ENCODE peak calls at places on chromosome X, in seven cellular contexts. J is BE2C; S is lower leg skin; Y is A673; W is CD4-positive, alpha-beta T cell; Q is cardiac muscle cell; V is esophagus muscularis mucosa. G is an unnamed sample.

GRCh38 chrX:102651968-102652744 is 873 bp downstream of the GPRASP1 start:
- DNase-seq in Y (peak), V (no peak), Q (peak), W (peak), J (peak), S (no peak), G (no peak)

GRCh38 chrX:45295587-45295986 is 94.9 kb upstream of the DIPK2B start:
- DNase-seq in V (no peak), Q (peak), S (no peak), Y (peak), W (no peak), J (peak), G (no peak)

GRCh38 chrX:129522184-129523059 is 868 bp downstream of the SMARCA1 start:
- DNase-seq in V (no peak), J (peak), Y (peak), W (no peak), S (no peak), Q (peak), G (peak)

GRCh38 chrX:134753185-134754008 is 95.1 kb upstream of the PLAC1 start:
- DNase-seq in W (no peak), Y (no peak), V (no peak), J (peak), S (no peak), Q (no peak), G (no peak)

GRCh38 chrX:150201841-150202240 is 161.3 kb upstream of the MAMLD1 start:
- DNase-seq in Y (no peak), V (no peak), J (no peak), W (no peak), Q (no peak), S (no peak), G (no peak)

GRCh38 chrX:20217279-20217678 is 49.4 kb downstream of the RPS6KA3 start:
- DNase-seq in Y (peak), V (no peak), W (no peak), Q (no peak), J (no peak), S (no peak), G (no peak)

GRCh38 chrX:153460826-153461225 is 9.6 kb downstream of the HAUS7 start:
- DNase-seq in V (no peak), S (no peak), Y (peak), W (no peak), Q (peak), J (peak), G (peak)

GRCh38 chrX:119552508-119552907 is 12.7 kb downstream of the STEEP1 start:
- DNase-seq in V (no peak), Y (no peak), J (no peak), S (no peak), Q (no peak), W (no peak), G (no peak)

GRCh38 chrX:93977641-93978040 is 303.6 kb downstream of the FAM133A start:
- DNase-seq in Q (no peak), W (no peak), V (no peak), S (no peak), J (no peak), Y (no peak), G (no peak)

GRCh38 chrX:7316887-7317286 is 168.9 kb upstream of the PUDP start:
- DNase-seq in Q (no peak), Y (no peak), W (no peak), V (no peak), J (no peak), S (no peak), G (no peak)

DNA sequence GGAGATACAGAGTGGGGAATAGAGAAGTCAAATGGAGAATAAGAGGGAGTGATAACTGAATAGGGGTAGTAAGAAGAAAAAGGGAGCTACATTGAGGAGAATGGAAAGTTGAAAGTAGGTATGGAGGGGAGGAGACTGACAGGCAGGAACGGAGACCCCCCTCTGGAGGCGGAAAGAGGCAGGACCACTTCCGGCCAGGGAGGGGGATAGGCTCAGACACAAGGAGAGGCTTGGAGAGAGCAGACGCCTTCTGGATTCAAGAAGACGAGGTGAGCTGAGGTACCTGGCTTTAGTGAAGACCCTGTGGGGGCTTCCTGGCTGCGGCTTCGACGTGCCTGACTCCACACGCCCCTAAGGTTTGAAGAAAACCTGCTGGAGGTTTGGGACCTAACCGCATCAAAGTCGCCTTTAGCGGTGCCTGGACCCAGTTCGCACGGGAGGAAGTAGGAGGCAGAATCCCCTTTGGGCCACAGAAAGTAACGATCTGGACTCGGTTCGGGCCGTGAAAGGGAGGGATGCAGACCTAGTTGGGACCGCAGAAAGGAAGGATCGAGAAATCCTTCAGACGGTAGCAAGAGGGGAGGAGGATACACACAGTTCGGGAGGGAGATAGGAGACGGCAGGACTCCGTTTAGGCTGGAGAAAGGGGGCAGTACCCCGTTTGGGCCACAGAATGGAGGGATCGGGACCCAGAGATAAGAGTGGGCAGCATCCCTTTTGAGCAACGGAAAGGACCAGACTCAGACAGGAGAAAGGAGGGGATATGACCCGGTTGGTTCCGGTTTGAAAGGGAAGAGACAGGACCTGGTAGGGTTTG is at the start of gene TRO:
- DNase-seq in W (no peak), Y (peak), S (no peak), J (peak), V (no peak), Q (peak), G (no peak)
- TF ChIP-seq CTCF in W (no peak), Y (peak), S (no peak), J (peak), V (no peak), Q (peak), G (peak)

GRCh38 chrX:13198762-13199064 is 121.1 kb downstream of the ATXN3L start:
- DNase-seq in W (no peak), J (no peak), V (no peak), Y (no peak), S (no peak), Q (no peak), G (no peak)

GRCh38 chrX:13197961-13198761 is 121.7 kb downstream of the ATXN3L start:
- DNase-seq in J (no peak), W (no peak), S (no peak), Y (peak), V (no peak), Q (no peak), G (no peak)

GRCh38 chrX:13203281-13203680 is 116.6 kb downstream of the ATXN3L start:
- DNase-seq in W (no peak), S (no peak), Q (no peak), J (no peak), Y (no peak), V (no peak), G (no peak)

GRCh38 chrX:13201605-13202219 is 118.1 kb downstream of the ATXN3L start:
- DNase-seq in Y (no peak), Q (no peak), S (no peak), J (no peak), W (no peak), V (no peak), G (no peak)

DNA sequence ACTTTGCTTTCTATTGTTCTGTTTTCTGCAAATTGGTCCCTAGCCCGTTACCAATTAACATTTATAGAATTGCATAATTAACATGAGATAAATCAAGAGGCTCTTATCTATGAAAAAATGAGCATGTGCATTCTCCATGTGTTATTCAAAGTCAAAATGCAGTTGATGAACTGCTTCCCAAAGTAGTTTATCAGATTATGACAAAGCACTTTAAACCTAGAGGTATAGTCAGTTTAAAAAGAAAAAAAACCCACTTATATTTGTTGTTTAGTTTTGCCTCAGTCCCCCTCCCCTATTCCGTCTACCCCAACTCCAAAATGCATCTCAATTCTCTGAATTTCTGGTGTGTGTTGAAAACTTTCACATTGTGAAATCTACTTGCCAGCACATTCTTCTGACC is 119.5 kb downstream of the ATXN3L start:
- DNase-seq in S (no peak), Q (no peak), W (no peak), J (no peak), V (no peak), Y (no peak), G (no peak)
- TF ChIP-seq CTCF in S (no peak), Q (no peak), W (no peak), J (no peak), V (no peak), Y (no peak), G (no peak)

GRCh38 chrX:133413218-133413925 is 1.9 kb downstream of the GPC4 start:
- DNase-seq in Q (peak), V (no peak), J (no peak), Y (no peak), S (no peak), W (no peak), G (peak)
- TF ChIP-seq CTCF in Q (no peak), V (no peak), J (no peak), Y (no peak), S (no peak), W (no peak), G (no peak)

GRCh38 chrX:110153900-110154299 is 151.0 kb downstream of the TMEM164 start:
- DNase-seq in W (no peak), Y (no peak), S (no peak), J (no peak), Q (no peak), V (no peak), G (no peak)

GRCh38 chrX:110159235-110159634 is 156.3 kb downstream of the TMEM164 start:
- DNase-seq in W (no peak), J (no peak), Q (no peak), Y (no peak), S (no peak), V (no peak), G (no peak)

GRCh38 chrX:110155759-110156158 is 152.8 kb downstream of the TMEM164 start:
- DNase-seq in V (no peak), Y (no peak), W (no peak), Q (no peak), S (no peak), J (no peak), G (no peak)

GRCh38 chrX:110157444-110157843 is 154.5 kb downstream of the TMEM164 start:
- DNase-seq in V (no peak), J (no peak), S (no peak), Y (no peak), W (no peak), Q (no peak), G (no peak)

GRCh38 chrX:110156167-110156754 is 153.3 kb downstream of the TMEM164 start:
- DNase-seq in W (no peak), Y (peak), J (no peak), V (no peak), S (no peak), Q (peak), G (no peak)
- TF ChIP-seq CTCF in W (peak), Y (peak), J (peak), V (peak), S (no peak), Q (peak), G (peak)

DNA sequence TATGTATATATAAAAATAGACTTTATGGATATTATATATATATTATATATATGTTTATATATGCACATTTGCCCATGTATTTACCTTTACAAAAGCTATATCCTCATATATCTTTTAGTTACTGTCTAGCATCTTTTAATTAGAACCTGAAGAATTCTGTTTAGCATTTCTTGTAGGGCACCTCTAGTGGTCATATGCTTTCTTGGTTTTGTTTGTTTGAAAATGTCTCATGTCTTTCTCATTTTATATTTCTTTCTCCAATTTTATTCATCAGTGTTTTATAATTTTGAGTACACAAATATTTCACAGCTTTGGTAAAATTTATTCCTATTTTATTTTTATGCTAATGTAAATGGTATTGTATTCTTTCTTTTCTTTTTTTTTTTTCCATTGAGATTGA is 70.3 kb upstream of the SPIN4 start:
- DNase-seq in S (no peak), J (no peak), Y (no peak), Q (no peak), W (no peak), V (no peak), G (no peak)
- TF ChIP-seq CTCF in S (no peak), J (no peak), Y (no peak), Q (no peak), W (no peak), V (no peak), G (peak)

DNA sequence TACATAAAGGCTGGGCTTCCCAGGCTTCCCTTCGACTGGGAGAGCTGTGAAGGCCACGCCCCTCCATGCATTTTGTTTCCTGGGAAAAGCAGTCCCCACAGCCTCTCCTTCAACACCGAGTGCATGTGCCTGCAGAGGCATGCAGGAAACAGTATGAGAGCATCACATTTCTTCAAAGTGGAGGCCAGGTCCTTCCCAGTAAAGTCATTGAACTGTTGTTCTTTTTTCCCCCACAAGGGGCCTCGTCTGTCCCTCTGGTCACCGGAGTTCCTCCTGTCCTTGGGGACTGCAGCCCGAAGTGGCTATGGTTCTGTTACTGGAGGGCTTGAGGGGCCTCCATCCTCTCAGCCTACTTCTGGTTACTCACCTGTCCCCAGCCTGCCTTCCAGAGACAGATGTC is 56.0 kb downstream of the RAI2 start:
- DNase-seq in Y (peak), S (no peak), Q (no peak), W (no peak), V (no peak), J (no peak), G (no peak)
- TF ChIP-seq CTCF in Y (peak), S (no peak), Q (no peak), W (no peak), V (no peak), J (peak), G (peak)

DNA sequence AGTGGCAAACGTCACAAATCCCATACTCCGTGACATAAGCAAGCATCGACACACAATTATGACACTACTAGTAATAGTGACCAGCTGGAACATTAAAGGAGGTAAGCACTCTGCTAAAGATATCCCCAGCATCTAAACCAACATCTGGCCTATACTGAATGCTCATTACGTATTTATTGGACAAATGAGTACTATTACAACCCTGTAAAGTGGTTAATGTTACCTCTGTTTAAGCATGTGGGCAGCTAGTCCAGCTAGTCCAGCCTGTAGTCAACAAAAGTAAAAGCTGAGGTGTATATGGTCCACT is 419 bp upstream of the RPGR start:
- DNase-seq in J (no peak), W (no peak), Q (no peak), V (no peak), Y (no peak), S (no peak), G (no peak)
- TF ChIP-seq CTCF in J (no peak), W (peak), Q (no peak), V (no peak), Y (peak), S (no peak), G (no peak)

GRCh38 chrX:15908891-15909290 is 54.3 kb upstream of the AP1S2 start:
- DNase-seq in S (no peak), Q (no peak), V (no peak), Y (peak), W (no peak), J (no peak), G (no peak)

GRCh38 chrX:15914486-15914885 is 59.9 kb upstream of the AP1S2 start:
- DNase-seq in S (no peak), J (no peak), Q (no peak), Y (no peak), W (no peak), V (no peak), G (no peak)

GRCh38 chrX:15913161-15913560 is 58.5 kb upstream of the AP1S2 start:
- DNase-seq in Q (no peak), J (peak), S (no peak), V (no peak), Y (no peak), W (no peak), G (no peak)

GRCh38 chrX:15909605-15910004 is 55.0 kb upstream of the AP1S2 start:
- DNase-seq in V (no peak), J (no peak), S (no peak), Y (no peak), W (no peak), Q (no peak), G (no peak)

DNA sequence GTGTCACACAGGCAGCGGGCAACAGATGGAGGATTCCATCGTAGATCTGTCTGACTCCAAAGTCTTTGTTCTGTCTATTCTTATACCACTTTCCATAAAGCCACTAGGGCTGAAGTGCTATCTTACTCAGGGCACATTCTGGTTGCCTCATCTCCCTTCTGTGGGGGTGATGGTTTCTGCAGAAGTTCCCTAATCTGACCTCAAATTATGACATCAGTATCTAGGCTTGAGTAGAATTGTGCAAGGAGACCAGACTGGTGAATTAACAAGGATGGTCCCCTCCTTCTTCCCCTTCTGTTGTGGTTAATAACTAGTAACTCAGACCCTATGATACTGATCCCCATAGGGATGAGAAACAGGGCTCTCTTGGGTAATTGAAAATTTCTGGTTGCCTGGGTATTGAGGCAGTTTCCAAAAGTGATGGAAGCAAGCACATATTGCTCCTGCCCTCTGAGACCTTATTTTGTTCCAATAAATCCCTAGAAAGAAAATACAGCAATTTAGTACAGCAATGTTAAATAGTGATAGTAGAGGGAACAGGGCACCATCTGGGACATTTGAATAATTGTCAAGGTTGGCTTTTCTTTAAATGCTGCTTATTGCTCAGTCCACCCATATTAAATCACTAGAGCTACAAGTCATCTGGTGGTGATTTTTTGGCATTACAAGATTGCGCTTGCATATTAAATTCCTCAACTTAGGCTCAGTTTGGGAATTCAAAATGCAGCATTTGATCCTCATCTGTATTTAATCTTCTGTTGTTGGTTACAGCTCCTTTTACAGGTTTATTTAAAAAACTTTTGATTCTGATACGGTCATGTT is 57.3 kb upstream of the AP1S2 start:
- DNase-seq in Q (no peak), Y (no peak), W (no peak), V (no peak), J (no peak), S (no peak), G (no peak)
- TF ChIP-seq CTCF in Q (no peak), Y (no peak), W (no peak), V (no peak), J (no peak), S (no peak), G (no peak)

GRCh38 chrX:151791961-151792360 is 57.4 kb downstream of the CNGA2 start:
- DNase-seq in S (no peak), J (no peak), W (no peak), Q (no peak), Y (no peak), V (no peak), G (no peak)

GRCh38 chrX:151793886-151794285 is 59.3 kb downstream of the CNGA2 start:
- DNase-seq in J (no peak), Y (no peak), V (no peak), S (no peak), W (no peak), Q (no peak), G (no peak)

GRCh38 chrX:151792505-151792904 is 58.0 kb downstream of the CNGA2 start:
- DNase-seq in S (no peak), J (no peak), Y (no peak), W (no peak), Q (no peak), V (no peak), G (no peak)

GRCh38 chrX:151801980-151802379 is 67.4 kb downstream of the CNGA2 start:
- DNase-seq in Y (no peak), W (no peak), Q (no peak), J (no peak), V (no peak), S (no peak), G (no peak)

GRCh38 chrX:151796576-151796975 is 62.0 kb downstream of the CNGA2 start:
- DNase-seq in Y (no peak), J (no peak), S (no peak), Q (no peak), V (no peak), W (no peak), G (no peak)
- TF ChIP-seq CTCF in Y (no peak), J (no peak), S (no peak), Q (no peak), V (no peak), W (no peak), G (no peak)